ENCODE peak calls at places on chromosomes 6 and 20, in four cellular contexts. One of them, this sample, is unnamed. For H3K9me3, the result is how much of the 10 kb centered on the place peaks cover.

GRCh38 chr20:52631469-52631868 is 340.7 kb upstream of the TSHZ2 start:
- DNase-seq in endothelial cell of umbilical vein: no peak
- DNase-seq in GM23248: no peak
- DNase-seq in PC-3: no peak
- DNase-seq in this sample: no peak

GRCh38 chr20:64055396-64055892 is 6.0 kb upstream of the SOX18 start:
- DNase-seq in endothelial cell of umbilical vein: no peak
- DNase-seq in GM23248: no peak
- DNase-seq in PC-3: no peak
- DNase-seq in this sample: no peak

GRCh38 chr6:52152692-52153091 is 33.5 kb upstream of the IL17A start:
- DNase-seq in endothelial cell of umbilical vein: no peak
- DNase-seq in GM23248: no peak
- DNase-seq in PC-3: no peak
- DNase-seq in this sample: peak

GRCh38 chr6:79277109-79277508 is 42.6 kb upstream of the HMGN3 start:
- DNase-seq in endothelial cell of umbilical vein: peak
- DNase-seq in GM23248: peak
- DNase-seq in PC-3: peak
- DNase-seq in this sample: peak

GRCh38 chr6:17043148-17043522 is 58.7 kb upstream of the STMND1 start:
- DNase-seq in endothelial cell of umbilical vein: no peak
- DNase-seq in GM23248: no peak
- DNase-seq in PC-3: no peak
- DNase-seq in this sample: no peak

GRCh38 chr6:157329829-157330228 is 6.5 kb upstream of the TMEM242 start:
- DNase-seq in endothelial cell of umbilical vein: peak
- DNase-seq in GM23248: peak
- DNase-seq in PC-3: peak
- DNase-seq in this sample: no peak

GRCh38 chr6:139336488-139336887 is 38.0 kb downstream of the CITED2 start:
- DNase-seq in endothelial cell of umbilical vein: no peak
- DNase-seq in GM23248: no peak
- DNase-seq in PC-3: no peak
- DNase-seq in this sample: no peak

GRCh38 chr6:152391179-152391880 is 245.8 kb downstream of the SYNE1 start:
- DNase-seq in endothelial cell of umbilical vein: no peak
- DNase-seq in GM23248: no peak
- DNase-seq in PC-3: no peak
- DNase-seq in this sample: no peak

GRCh38 chr6:160795716-160796115 is 93.7 kb downstream of the PLG start:
- DNase-seq in endothelial cell of umbilical vein: no peak
- DNase-seq in GM23248: peak
- DNase-seq in PC-3: peak
- DNase-seq in this sample: no peak

GRCh38 chr20:39773380-39774000 is 811.3 kb downstream of the DHX35 start:
- DNase-seq in endothelial cell of umbilical vein: no peak
- DNase-seq in GM23248: peak
- DNase-seq in PC-3: no peak
- DNase-seq in this sample: no peak

GRCh38 chr20:45742596-45742995 is 20.4 kb downstream of the SPINT4 start:
- DNase-seq in endothelial cell of umbilical vein: no peak
- DNase-seq in GM23248: no peak
- DNase-seq in PC-3: no peak
- DNase-seq in this sample: no peak

GRCh38 chr6:106244521-106244920 is 81.0 kb downstream of the ATG5 start:
- DNase-seq in endothelial cell of umbilical vein: no peak
- DNase-seq in GM23248: no peak
- DNase-seq in PC-3: no peak
- DNase-seq in this sample: no peak

GRCh38 chr20:20410678-20411077 is 42.8 kb downstream of the INSM1 start:
- DNase-seq in endothelial cell of umbilical vein: peak
- DNase-seq in GM23248: no peak
- DNase-seq in PC-3: no peak
- DNase-seq in this sample: peak

GRCh38 chr20:3199206-3199605 is 5.3 kb downstream of the DDRGK1 start:
- DNase-seq in endothelial cell of umbilical vein: no peak
- DNase-seq in GM23248: no peak
- DNase-seq in PC-3: no peak
- DNase-seq in this sample: no peak

GRCh38 chr20:3199976-3200755 is 4.3 kb downstream of the DDRGK1 start:
- DNase-seq in endothelial cell of umbilical vein: no peak
- DNase-seq in GM23248: no peak
- DNase-seq in PC-3: no peak
- DNase-seq in this sample: no peak

GRCh38 chr20:3204124-3204794 is at the start of gene DDRGK1:
- DNase-seq in endothelial cell of umbilical vein: peak
- DNase-seq in GM23248: peak
- DNase-seq in PC-3: peak
- DNase-seq in this sample: peak

GRCh38 chr20:3202965-3203314 is 1.5 kb downstream of the DDRGK1 start:
- DNase-seq in endothelial cell of umbilical vein: no peak
- DNase-seq in GM23248: no peak
- DNase-seq in PC-3: no peak
- DNase-seq in this sample: no peak

GRCh38 chr20:3203315-3204123 is 963 bp downstream of the DDRGK1 start:
- DNase-seq in endothelial cell of umbilical vein: peak
- DNase-seq in GM23248: peak
- DNase-seq in PC-3: peak
- DNase-seq in this sample: peak
- H3K27ac ChIP-seq in endothelial cell of umbilical vein: peak
- H3K27ac ChIP-seq in GM23248: peak
- H3K27ac ChIP-seq in PC-3: peak
- H3K27ac ChIP-seq in this sample: peak

DNA sequence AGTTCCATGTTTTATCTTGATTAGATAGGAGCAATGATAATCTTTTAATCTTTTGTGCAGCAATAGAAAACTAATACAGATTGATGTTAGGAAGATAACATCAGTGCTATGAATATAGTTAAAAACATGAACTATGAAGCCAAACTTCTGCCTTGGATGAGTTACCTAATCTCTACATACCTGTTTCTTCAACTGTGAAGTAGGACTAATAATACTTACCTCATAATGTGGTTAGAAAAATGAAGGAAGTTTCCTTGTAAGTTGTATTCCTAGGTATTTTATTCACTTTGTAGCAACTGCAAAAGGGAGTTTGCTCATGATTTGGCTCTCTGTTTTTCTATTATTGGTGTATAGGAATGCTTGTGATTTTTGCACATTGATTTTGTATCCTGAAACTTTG is 111.9 kb downstream of the FRK start:
- DNase-seq in endothelial cell of umbilical vein: no peak
- DNase-seq in GM23248: no peak
- DNase-seq in PC-3: no peak
- DNase-seq in this sample: no peak
- TF ChIP-seq EZH2 in endothelial cell of umbilical vein: no peak
- TF ChIP-seq EZH2 in GM23248: no peak
- TF ChIP-seq EZH2 in PC-3: no peak
- TF ChIP-seq EZH2 in this sample: no peak

GRCh38 chr20:34235875-34236274 is 5.3 kb upstream of the ASIP start:
- DNase-seq in endothelial cell of umbilical vein: no peak
- DNase-seq in GM23248: no peak
- DNase-seq in PC-3: no peak
- DNase-seq in this sample: no peak
- H3K9me3 ChIP-seq in endothelial cell of umbilical vein: under half
- H3K9me3 ChIP-seq in GM23248: under half
- H3K9me3 ChIP-seq in PC-3: under half
- H3K9me3 ChIP-seq in this sample: under half

DNA sequence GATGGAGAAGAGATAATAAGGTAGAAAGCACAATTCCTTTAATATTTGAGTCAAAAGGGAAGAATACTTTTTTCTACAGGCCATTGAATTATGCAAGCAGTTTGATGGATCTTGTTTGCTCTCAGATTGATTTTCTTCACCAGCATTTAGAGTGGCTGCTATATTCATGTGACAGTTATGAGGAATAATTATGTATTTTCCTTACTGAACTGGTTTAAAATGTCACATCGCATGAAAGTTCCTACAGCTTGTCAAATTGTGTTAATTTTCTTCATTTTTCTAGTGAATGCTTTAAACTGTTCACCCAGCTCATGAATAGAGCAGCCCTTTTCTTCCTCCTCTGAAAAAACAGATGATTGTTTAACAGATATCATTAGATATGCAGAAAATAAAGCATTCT is 37.4 kb upstream of the TPD52L1 start:
- DNase-seq in endothelial cell of umbilical vein: no peak
- DNase-seq in GM23248: no peak
- DNase-seq in PC-3: no peak
- DNase-seq in this sample: no peak
- H3K27ac ChIP-seq in endothelial cell of umbilical vein: no peak
- H3K27ac ChIP-seq in GM23248: no peak
- H3K27ac ChIP-seq in PC-3: no peak
- H3K27ac ChIP-seq in this sample: no peak

DNA sequence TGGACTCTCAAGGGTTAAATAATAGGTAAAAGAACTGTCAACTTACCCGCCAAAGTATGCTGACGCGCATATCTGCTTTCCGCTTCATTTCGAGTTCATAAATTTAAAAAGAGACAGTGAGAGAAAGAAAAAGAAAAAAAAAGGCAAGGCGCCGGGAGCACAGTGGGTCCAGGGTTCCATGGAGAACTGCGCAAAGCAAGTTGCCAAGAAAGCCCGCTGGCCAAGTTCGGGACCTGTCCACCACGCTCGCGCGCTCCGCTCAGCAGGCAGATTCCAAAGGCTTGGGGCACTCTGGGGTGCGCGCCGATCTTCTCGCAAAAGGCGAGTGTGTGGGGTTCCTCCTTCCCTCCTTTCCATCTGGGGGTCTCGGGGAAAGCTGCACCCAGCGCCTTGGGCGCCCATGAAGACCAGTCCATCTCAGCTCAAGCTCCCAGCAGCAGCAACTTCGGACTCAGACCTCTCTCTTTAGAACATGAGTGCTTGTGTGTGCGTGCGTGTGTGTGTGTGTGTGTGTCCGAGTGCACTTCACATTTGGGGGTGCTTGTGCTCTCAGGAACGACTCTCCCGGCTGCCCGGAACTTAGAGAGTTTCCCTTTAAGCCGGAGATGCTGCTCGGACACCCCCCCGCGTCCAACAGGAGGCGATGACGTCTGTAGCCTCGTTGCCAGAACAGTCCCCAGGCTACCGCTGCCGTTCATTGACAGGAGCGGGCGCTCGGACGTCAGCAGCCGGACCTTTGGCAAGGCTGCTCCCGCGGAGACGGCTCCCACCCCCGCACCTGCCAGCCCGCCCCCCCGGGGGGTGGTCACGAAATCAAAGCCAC is 180.0 kb downstream of the TBXT start:
- DNase-seq in endothelial cell of umbilical vein: no peak
- DNase-seq in GM23248: peak
- DNase-seq in PC-3: no peak
- DNase-seq in this sample: no peak
- TF ChIP-seq EZH2 in endothelial cell of umbilical vein: no peak
- TF ChIP-seq EZH2 in GM23248: no peak
- TF ChIP-seq EZH2 in PC-3: no peak
- TF ChIP-seq EZH2 in this sample: peak

GRCh38 chr6:69696273-69696672 is 100.5 kb downstream of the LMBRD1 start:
- DNase-seq in endothelial cell of umbilical vein: no peak
- DNase-seq in GM23248: peak
- DNase-seq in PC-3: peak
- DNase-seq in this sample: no peak
- H3K9me3 ChIP-seq in endothelial cell of umbilical vein: under half
- H3K9me3 ChIP-seq in GM23248: under half
- H3K9me3 ChIP-seq in PC-3: under half
- H3K9me3 ChIP-seq in this sample: under half